ENCODE peak calls at places on chromosome 20, in ten cellular contexts. One of them, this sample, is unnamed.

GRCh38 chr20:2631228-2631627 is 21.2 kb upstream of the NOP56 start:
- DNase-seq in cardiac fibroblast: peak
- DNase-seq in LHCN-M2: peak
- DNase-seq in ecto neural progenitor cell: no peak
- DNase-seq in Caki2: no peak
- DNase-seq in GM04503: no peak
- DNase-seq in activated naive CD4-positive, alpha-beta T cell treated with Interleukin-2 at 50 U/mL for 16 hours: no peak
- DNase-seq in germinal center: no peak
- DNase-seq in foreskin fibroblast: peak
- DNase-seq in stimulated activated CD4-positive, alpha-beta T cell treated with anti-CD3 and anti-CD28 coated beads, Interleukin-15, amount 100 ng/mL, for 48 hours: no peak
- DNase-seq in this sample: no peak

GRCh38 chr20:1933465-1933870 is 38.3 kb downstream of the SIRPA start:
- DNase-seq in cardiac fibroblast: peak
- DNase-seq in LHCN-M2: peak
- DNase-seq in ecto neural progenitor cell: no peak
- DNase-seq in Caki2: no peak
- DNase-seq in GM04503: no peak
- DNase-seq in activated naive CD4-positive, alpha-beta T cell treated with Interleukin-2 at 50 U/mL for 16 hours: no peak
- DNase-seq in germinal center: no peak
- DNase-seq in foreskin fibroblast: peak
- DNase-seq in stimulated activated CD4-positive, alpha-beta T cell treated with anti-CD3 and anti-CD28 coated beads, Interleukin-15, amount 100 ng/mL, for 48 hours: no peak
- DNase-seq in this sample: no peak

GRCh38 chr20:21033817-21034216 is 72.3 kb downstream of the LINC00237 start:
- DNase-seq in cardiac fibroblast: no peak
- DNase-seq in LHCN-M2: no peak
- DNase-seq in ecto neural progenitor cell: no peak
- DNase-seq in Caki2: no peak
- DNase-seq in GM04503: no peak
- DNase-seq in activated naive CD4-positive, alpha-beta T cell treated with Interleukin-2 at 50 U/mL for 16 hours: no peak
- DNase-seq in germinal center: no peak
- DNase-seq in foreskin fibroblast: no peak
- DNase-seq in stimulated activated CD4-positive, alpha-beta T cell treated with anti-CD3 and anti-CD28 coated beads, Interleukin-15, amount 100 ng/mL, for 48 hours: no peak
- DNase-seq in this sample: no peak

GRCh38 chr20:62907377-62908317 is 18.7 kb downstream of the DIDO1 start:
- DNase-seq in cardiac fibroblast: no peak
- DNase-seq in LHCN-M2: no peak
- DNase-seq in ecto neural progenitor cell: no peak
- DNase-seq in Caki2: no peak
- DNase-seq in GM04503: no peak
- DNase-seq in activated naive CD4-positive, alpha-beta T cell treated with Interleukin-2 at 50 U/mL for 16 hours: peak
- DNase-seq in germinal center: peak
- DNase-seq in foreskin fibroblast: peak
- DNase-seq in stimulated activated CD4-positive, alpha-beta T cell treated with anti-CD3 and anti-CD28 coated beads, Interleukin-15, amount 100 ng/mL, for 48 hours: no peak
- DNase-seq in this sample: no peak

GRCh38 chr20:24795444-24795843 is 153.6 kb upstream of the CST7 start:
- DNase-seq in cardiac fibroblast: no peak
- DNase-seq in LHCN-M2: peak
- DNase-seq in ecto neural progenitor cell: no peak
- DNase-seq in Caki2: no peak
- DNase-seq in GM04503: no peak
- DNase-seq in activated naive CD4-positive, alpha-beta T cell treated with Interleukin-2 at 50 U/mL for 16 hours: no peak
- DNase-seq in germinal center: no peak
- DNase-seq in foreskin fibroblast: no peak
- DNase-seq in stimulated activated CD4-positive, alpha-beta T cell treated with anti-CD3 and anti-CD28 coated beads, Interleukin-15, amount 100 ng/mL, for 48 hours: no peak
- DNase-seq in this sample: peak

GRCh38 chr20:18362916-18363315 is 74.6 kb downstream of the ZNF133 start:
- DNase-seq in cardiac fibroblast: no peak
- DNase-seq in LHCN-M2: no peak
- DNase-seq in ecto neural progenitor cell: no peak
- DNase-seq in Caki2: no peak
- DNase-seq in GM04503: no peak
- DNase-seq in activated naive CD4-positive, alpha-beta T cell treated with Interleukin-2 at 50 U/mL for 16 hours: no peak
- DNase-seq in germinal center: no peak
- DNase-seq in foreskin fibroblast: no peak
- DNase-seq in stimulated activated CD4-positive, alpha-beta T cell treated with anti-CD3 and anti-CD28 coated beads, Interleukin-15, amount 100 ng/mL, for 48 hours: no peak
- DNase-seq in this sample: no peak

GRCh38 chr20:50915424-50915823 is 15.8 kb downstream of the ADNP start:
- DNase-seq in cardiac fibroblast: peak
- DNase-seq in LHCN-M2: peak
- DNase-seq in ecto neural progenitor cell: no peak
- DNase-seq in Caki2: no peak
- DNase-seq in GM04503: no peak
- DNase-seq in activated naive CD4-positive, alpha-beta T cell treated with Interleukin-2 at 50 U/mL for 16 hours: no peak
- DNase-seq in germinal center: no peak
- DNase-seq in foreskin fibroblast: peak
- DNase-seq in stimulated activated CD4-positive, alpha-beta T cell treated with anti-CD3 and anti-CD28 coated beads, Interleukin-15, amount 100 ng/mL, for 48 hours: no peak
- DNase-seq in this sample: no peak

GRCh38 chr20:8764289-8764962 is 304.5 kb upstream of the PLCB4 start:
- DNase-seq in cardiac fibroblast: no peak
- DNase-seq in LHCN-M2: peak
- DNase-seq in ecto neural progenitor cell: no peak
- DNase-seq in Caki2: no peak
- DNase-seq in GM04503: no peak
- DNase-seq in activated naive CD4-positive, alpha-beta T cell treated with Interleukin-2 at 50 U/mL for 16 hours: no peak
- DNase-seq in germinal center: no peak
- DNase-seq in foreskin fibroblast: peak
- DNase-seq in stimulated activated CD4-positive, alpha-beta T cell treated with anti-CD3 and anti-CD28 coated beads, Interleukin-15, amount 100 ng/mL, for 48 hours: no peak
- DNase-seq in this sample: no peak

GRCh38 chr20:64222273-64222672 is 33.3 kb upstream of the PCMTD2 start:
- DNase-seq in cardiac fibroblast: peak
- DNase-seq in LHCN-M2: peak
- DNase-seq in ecto neural progenitor cell: no peak
- DNase-seq in Caki2: no peak
- DNase-seq in GM04503: no peak
- DNase-seq in activated naive CD4-positive, alpha-beta T cell treated with Interleukin-2 at 50 U/mL for 16 hours: no peak
- DNase-seq in germinal center: no peak
- DNase-seq in foreskin fibroblast: peak
- DNase-seq in stimulated activated CD4-positive, alpha-beta T cell treated with anti-CD3 and anti-CD28 coated beads, Interleukin-15, amount 100 ng/mL, for 48 hours: no peak
- DNase-seq in this sample: no peak

GRCh38 chr20:8049321-8049720 is 29.8 kb upstream of the TMX4 start:
- DNase-seq in cardiac fibroblast: no peak
- DNase-seq in LHCN-M2: no peak
- DNase-seq in ecto neural progenitor cell: no peak
- DNase-seq in Caki2: no peak
- DNase-seq in GM04503: no peak
- DNase-seq in activated naive CD4-positive, alpha-beta T cell treated with Interleukin-2 at 50 U/mL for 16 hours: no peak
- DNase-seq in germinal center: no peak
- DNase-seq in foreskin fibroblast: peak
- DNase-seq in stimulated activated CD4-positive, alpha-beta T cell treated with anti-CD3 and anti-CD28 coated beads, Interleukin-15, amount 100 ng/mL, for 48 hours: no peak
- DNase-seq in this sample: no peak

GRCh38 chr20:44692932-44693476 is 22.2 kb upstream of the CCN5 start:
- DNase-seq in cardiac fibroblast: peak
- DNase-seq in LHCN-M2: peak
- DNase-seq in ecto neural progenitor cell: no peak
- DNase-seq in Caki2: peak
- DNase-seq in GM04503: peak
- DNase-seq in activated naive CD4-positive, alpha-beta T cell treated with Interleukin-2 at 50 U/mL for 16 hours: no peak
- DNase-seq in germinal center: no peak
- DNase-seq in foreskin fibroblast: peak
- DNase-seq in stimulated activated CD4-positive, alpha-beta T cell treated with anti-CD3 and anti-CD28 coated beads, Interleukin-15, amount 100 ng/mL, for 48 hours: no peak
- DNase-seq in this sample: no peak

GRCh38 chr20:57612436-57612835 is 7.8 kb downstream of the ZBP1 start:
- DNase-seq in cardiac fibroblast: no peak
- DNase-seq in LHCN-M2: no peak
- DNase-seq in ecto neural progenitor cell: no peak
- DNase-seq in Caki2: no peak
- DNase-seq in GM04503: no peak
- DNase-seq in activated naive CD4-positive, alpha-beta T cell treated with Interleukin-2 at 50 U/mL for 16 hours: no peak
- DNase-seq in germinal center: no peak
- DNase-seq in foreskin fibroblast: no peak
- DNase-seq in stimulated activated CD4-positive, alpha-beta T cell treated with anti-CD3 and anti-CD28 coated beads, Interleukin-15, amount 100 ng/mL, for 48 hours: no peak
- DNase-seq in this sample: no peak

GRCh38 chr20:49344975-49345374 is 67.1 kb upstream of the ZNFX1 start:
- DNase-seq in cardiac fibroblast: peak
- DNase-seq in LHCN-M2: peak
- DNase-seq in ecto neural progenitor cell: no peak
- DNase-seq in Caki2: peak
- DNase-seq in GM04503: peak
- DNase-seq in activated naive CD4-positive, alpha-beta T cell treated with Interleukin-2 at 50 U/mL for 16 hours: no peak
- DNase-seq in germinal center: no peak
- DNase-seq in foreskin fibroblast: peak
- DNase-seq in stimulated activated CD4-positive, alpha-beta T cell treated with anti-CD3 and anti-CD28 coated beads, Interleukin-15, amount 100 ng/mL, for 48 hours: no peak
- DNase-seq in this sample: no peak

GRCh38 chr20:15018966-15019365 is 681.6 kb upstream of the FLRT3 start:
- DNase-seq in cardiac fibroblast: no peak
- DNase-seq in LHCN-M2: no peak
- DNase-seq in ecto neural progenitor cell: no peak
- DNase-seq in Caki2: no peak
- DNase-seq in GM04503: no peak
- DNase-seq in activated naive CD4-positive, alpha-beta T cell treated with Interleukin-2 at 50 U/mL for 16 hours: no peak
- DNase-seq in germinal center: no peak
- DNase-seq in foreskin fibroblast: no peak
- DNase-seq in stimulated activated CD4-positive, alpha-beta T cell treated with anti-CD3 and anti-CD28 coated beads, Interleukin-15, amount 100 ng/mL, for 48 hours: no peak
- DNase-seq in this sample: no peak

GRCh38 chr20:3203315-3204123 is 963 bp downstream of the DDRGK1 start:
- DNase-seq in cardiac fibroblast: peak
- DNase-seq in LHCN-M2: peak
- DNase-seq in ecto neural progenitor cell: no peak
- DNase-seq in Caki2: no peak
- DNase-seq in GM04503: no peak
- DNase-seq in activated naive CD4-positive, alpha-beta T cell treated with Interleukin-2 at 50 U/mL for 16 hours: peak
- DNase-seq in germinal center: peak
- DNase-seq in foreskin fibroblast: peak
- DNase-seq in stimulated activated CD4-positive, alpha-beta T cell treated with anti-CD3 and anti-CD28 coated beads, Interleukin-15, amount 100 ng/mL, for 48 hours: no peak
- DNase-seq in this sample: no peak

GRCh38 chr20:38961530-38962043 is 557 bp upstream of the DHX35 start:
- DNase-seq in cardiac fibroblast: no peak
- DNase-seq in LHCN-M2: no peak
- DNase-seq in ecto neural progenitor cell: no peak
- DNase-seq in Caki2: no peak
- DNase-seq in GM04503: no peak
- DNase-seq in activated naive CD4-positive, alpha-beta T cell treated with Interleukin-2 at 50 U/mL for 16 hours: peak
- DNase-seq in germinal center: no peak
- DNase-seq in foreskin fibroblast: no peak
- DNase-seq in stimulated activated CD4-positive, alpha-beta T cell treated with anti-CD3 and anti-CD28 coated beads, Interleukin-15, amount 100 ng/mL, for 48 hours: peak
- DNase-seq in this sample: no peak

GRCh38 chr20:22861231-22861980 is 173.7 kb upstream of the SSTR4 start:
- DNase-seq in cardiac fibroblast: peak
- DNase-seq in LHCN-M2: no peak
- DNase-seq in ecto neural progenitor cell: no peak
- DNase-seq in Caki2: peak
- DNase-seq in GM04503: no peak
- DNase-seq in activated naive CD4-positive, alpha-beta T cell treated with Interleukin-2 at 50 U/mL for 16 hours: no peak
- DNase-seq in germinal center: no peak
- DNase-seq in foreskin fibroblast: peak
- DNase-seq in stimulated activated CD4-positive, alpha-beta T cell treated with anti-CD3 and anti-CD28 coated beads, Interleukin-15, amount 100 ng/mL, for 48 hours: no peak
- DNase-seq in this sample: no peak

GRCh38 chr20:40860487-40860902 is 168.1 kb upstream of the TOP1 start:
- DNase-seq in cardiac fibroblast: peak
- DNase-seq in LHCN-M2: peak
- DNase-seq in ecto neural progenitor cell: no peak
- DNase-seq in Caki2: no peak
- DNase-seq in GM04503: peak
- DNase-seq in activated naive CD4-positive, alpha-beta T cell treated with Interleukin-2 at 50 U/mL for 16 hours: no peak
- DNase-seq in germinal center: no peak
- DNase-seq in foreskin fibroblast: peak
- DNase-seq in stimulated activated CD4-positive, alpha-beta T cell treated with anti-CD3 and anti-CD28 coated beads, Interleukin-15, amount 100 ng/mL, for 48 hours: no peak
- DNase-seq in this sample: no peak

GRCh38 chr20:23937303-23938117 is 51.1 kb downstream of the GGTLC1 start:
- DNase-seq in cardiac fibroblast: peak
- DNase-seq in LHCN-M2: no peak
- DNase-seq in ecto neural progenitor cell: peak
- DNase-seq in Caki2: peak
- DNase-seq in GM04503: no peak
- DNase-seq in activated naive CD4-positive, alpha-beta T cell treated with Interleukin-2 at 50 U/mL for 16 hours: peak
- DNase-seq in germinal center: peak
- DNase-seq in foreskin fibroblast: peak
- DNase-seq in stimulated activated CD4-positive, alpha-beta T cell treated with anti-CD3 and anti-CD28 coated beads, Interleukin-15, amount 100 ng/mL, for 48 hours: peak
- DNase-seq in this sample: peak

GRCh38 chr20:914727-915498 is 1.2 kb downstream of the ANGPT4 start:
- DNase-seq in cardiac fibroblast: no peak
- DNase-seq in LHCN-M2: no peak
- DNase-seq in ecto neural progenitor cell: no peak
- DNase-seq in Caki2: no peak
- DNase-seq in GM04503: no peak
- DNase-seq in activated naive CD4-positive, alpha-beta T cell treated with Interleukin-2 at 50 U/mL for 16 hours: no peak
- DNase-seq in germinal center: no peak
- DNase-seq in foreskin fibroblast: no peak
- DNase-seq in stimulated activated CD4-positive, alpha-beta T cell treated with anti-CD3 and anti-CD28 coated beads, Interleukin-15, amount 100 ng/mL, for 48 hours: no peak
- DNase-seq in this sample: no peak

GRCh38 chr20:63863798-63864544 is 1.1 kb upstream of the TPD52L2 start:
- DNase-seq in cardiac fibroblast: peak
- DNase-seq in LHCN-M2: peak
- DNase-seq in ecto neural progenitor cell: peak
- DNase-seq in Caki2: peak
- DNase-seq in GM04503: peak
- DNase-seq in activated naive CD4-positive, alpha-beta T cell treated with Interleukin-2 at 50 U/mL for 16 hours: peak
- DNase-seq in germinal center: peak
- DNase-seq in foreskin fibroblast: peak
- DNase-seq in stimulated activated CD4-positive, alpha-beta T cell treated with anti-CD3 and anti-CD28 coated beads, Interleukin-15, amount 100 ng/mL, for 48 hours: peak
- DNase-seq in this sample: peak

GRCh38 chr20:45860573-45861011 is 3.2 kb downstream of the ZSWIM3 start:
- DNase-seq in cardiac fibroblast: no peak
- DNase-seq in LHCN-M2: no peak
- DNase-seq in ecto neural progenitor cell: no peak
- DNase-seq in Caki2: no peak
- DNase-seq in GM04503: no peak
- DNase-seq in activated naive CD4-positive, alpha-beta T cell treated with Interleukin-2 at 50 U/mL for 16 hours: no peak
- DNase-seq in germinal center: no peak
- DNase-seq in foreskin fibroblast: no peak
- DNase-seq in stimulated activated CD4-positive, alpha-beta T cell treated with anti-CD3 and anti-CD28 coated beads, Interleukin-15, amount 100 ng/mL, for 48 hours: no peak
- DNase-seq in this sample: no peak

GRCh38 chr20:4304601-4305000 is 289.2 kb upstream of the RNF24 start:
- DNase-seq in cardiac fibroblast: no peak
- DNase-seq in LHCN-M2: no peak
- DNase-seq in ecto neural progenitor cell: no peak
- DNase-seq in Caki2: no peak
- DNase-seq in GM04503: no peak
- DNase-seq in activated naive CD4-positive, alpha-beta T cell treated with Interleukin-2 at 50 U/mL for 16 hours: no peak
- DNase-seq in germinal center: no peak
- DNase-seq in foreskin fibroblast: no peak
- DNase-seq in stimulated activated CD4-positive, alpha-beta T cell treated with anti-CD3 and anti-CD28 coated beads, Interleukin-15, amount 100 ng/mL, for 48 hours: no peak
- DNase-seq in this sample: no peak

This sample was measured in AML-193.